ENCODE peak calls at places on chromosomes 2 and 18, in eight cellular contexts. One of them, this sample, is unnamed.

GRCh38 chr2:216690451-216691209 is 4.7 kb downstream of the IGFBP5 start:
- DNase-seq in AG10803: peak; percentile 92
- DNase-seq in EL: peak; percentile 45
- DNase-seq in MM.1S: no peak
- DNase-seq in aorta: peak; percentile 85
- DNase-seq in memory B cell: no peak
- DNase-seq in kidney epithelial cell: no peak
- DNase-seq in neural progenitor cell: peak; percentile 83
- DNase-seq in this sample: no peak

GRCh38 chr2:217801115-217801531 is 201.7 kb downstream of the TNS1 start:
- DNase-seq in EL: no peak
- DNase-seq in AG10803: no peak
- DNase-seq in kidney epithelial cell: no peak
- DNase-seq in neural progenitor cell: peak; percentile 47
- DNase-seq in memory B cell: no peak
- DNase-seq in MM.1S: no peak
- DNase-seq in aorta: peak; percentile 40
- DNase-seq in this sample: no peak

GRCh38 chr18:3179430-3180089 is 40.2 kb downstream of the MYOM1 start:
- DNase-seq in kidney epithelial cell: no peak
- DNase-seq in EL: no peak
- DNase-seq in MM.1S: no peak
- DNase-seq in memory B cell: peak; percentile 13
- DNase-seq in neural progenitor cell: peak; percentile 13
- DNase-seq in aorta: no peak
- DNase-seq in AG10803: no peak
- DNase-seq in this sample: no peak

GRCh38 chr2:213219816-213220215 is 64.4 kb upstream of the SPAG16 start:
- DNase-seq in AG10803: no peak
- DNase-seq in aorta: no peak
- DNase-seq in MM.1S: no peak
- DNase-seq in neural progenitor cell: no peak
- DNase-seq in kidney epithelial cell: no peak
- DNase-seq in memory B cell: no peak
- DNase-seq in EL: no peak
- DNase-seq in this sample: no peak

GRCh38 chr2:42812899-42813479 is 20.6 kb upstream of the HAAO start:
- DNase-seq in aorta: no peak
- DNase-seq in neural progenitor cell: no peak
- DNase-seq in EL: peak; percentile 38
- DNase-seq in memory B cell: no peak
- DNase-seq in MM.1S: peak; percentile 36
- DNase-seq in kidney epithelial cell: no peak
- DNase-seq in AG10803: peak; percentile 25
- DNase-seq in this sample: no peak

GRCh38 chr2:72134408-72134996 is 13.2 kb downstream of the CYP26B1 start:
- DNase-seq in aorta: peak; percentile 9
- DNase-seq in EL: no peak
- DNase-seq in MM.1S: no peak
- DNase-seq in kidney epithelial cell: no peak
- DNase-seq in AG10803: no peak
- DNase-seq in neural progenitor cell: no peak
- DNase-seq in memory B cell: no peak
- DNase-seq in this sample: no peak

GRCh38 chr2:163593941-163594340 is 141.9 kb downstream of the FIGN start:
- DNase-seq in aorta: no peak
- DNase-seq in AG10803: no peak
- DNase-seq in kidney epithelial cell: no peak
- DNase-seq in MM.1S: no peak
- DNase-seq in EL: no peak
- DNase-seq in neural progenitor cell: peak; percentile 27
- DNase-seq in memory B cell: no peak
- DNase-seq in this sample: no peak

GRCh38 chr18:58980991-58981390 is 116.3 kb downstream of the ZNF532 start:
- DNase-seq in EL: no peak
- DNase-seq in AG10803: peak; percentile 29
- DNase-seq in neural progenitor cell: no peak
- DNase-seq in MM.1S: no peak
- DNase-seq in aorta: no peak
- DNase-seq in kidney epithelial cell: no peak
- DNase-seq in memory B cell: no peak
- DNase-seq in this sample: no peak

GRCh38 chr2:105744091-105744908 is 412 bp upstream of the NCK2 start:
- DNase-seq in aorta: peak; percentile 74
- DNase-seq in kidney epithelial cell: no peak
- DNase-seq in neural progenitor cell: peak; percentile 86
- DNase-seq in EL: peak; percentile 52
- DNase-seq in MM.1S: peak; percentile 68
- DNase-seq in AG10803: peak; percentile 54
- DNase-seq in memory B cell: peak; percentile 63
- DNase-seq in this sample: peak; percentile 72

GRCh38 chr2:61419129-61419528 is 51.8 kb downstream of the USP34 start:
- DNase-seq in AG10803: peak; percentile 38
- DNase-seq in EL: no peak
- DNase-seq in memory B cell: no peak
- DNase-seq in MM.1S: peak; percentile 57
- DNase-seq in neural progenitor cell: no peak
- DNase-seq in aorta: no peak
- DNase-seq in kidney epithelial cell: no peak
- DNase-seq in this sample: peak; percentile 20

GRCh38 chr2:25228848-25229674 is 60.7 kb upstream of the POMC start:
- DNase-seq in neural progenitor cell: peak; percentile 91
- DNase-seq in EL: peak; percentile 80
- DNase-seq in MM.1S: peak; percentile 48
- DNase-seq in aorta: peak; percentile 85
- DNase-seq in memory B cell: peak; percentile 33
- DNase-seq in kidney epithelial cell: no peak
- DNase-seq in AG10803: peak; percentile 68
- DNase-seq in this sample: no peak

This sample was measured in activated T-cell treated with anti-CD3 and anti-CD28 coated beads, Interleukin-2, amount 50 U/mL, for 72 hours.